ENCODE peak calls at places on chromosomes 11 and 22, in six cellular contexts. D is SK-N-SH; F is stimulated activated CD4-positive, alpha-beta T cell treated with anti-CD3 and anti-CD28 coated beads, TNF-alpha, amount 100 ng/mL, for 1 hour; V is body of pancreas; I is Calu3; Z is stimulated activated CD8-positive, alpha-beta memory T cell treated with anti-CD3 and anti-CD28 coated beads, Interleukin-12 subunit alpha, Interleukin-12 subunit beta, amount 100 ng/mL, for 4 hours. O is an unnamed sample.

GRCh38 chr11:130383363-130384168 is 44.8 kb downstream of the ADAMTS8 start:
- DNase-seq in D (no peak), F (no peak), V (no peak), I (peak; percentile 14), Z (no peak), O (no peak)

GRCh38 chr22:20781272-20781990 is 7.5 kb downstream of the SERPIND1 start:
- DNase-seq in D (no peak), F (no peak), V (no peak), I (no peak), Z (no peak), O (no peak)

GRCh38 chr22:20205964-20206708 is 55.3 kb upstream of the CCDC188 start:
- DNase-seq in D (no peak), F (peak; percentile 31), V (peak; percentile 71), I (peak; percentile 77), Z (peak; percentile 36), O (peak; percentile 78)

GRCh38 chr11:73243093-73243485 is 25.0 kb downstream of the P2RY2 start:
- DNase-seq in D (no peak), F (no peak), V (no peak), I (no peak), Z (no peak), O (no peak)

GRCh38 chr11:9736365-9736764 is 72.5 kb downstream of the SWAP70 start:
- DNase-seq in D (no peak), F (no peak), V (no peak), I (no peak), Z (no peak), O (no peak)

GRCh38 chr11:62614275-62614674 is 1.2 kb downstream of the ROM1 start:
- DNase-seq in D (no peak), F (no peak), V (no peak), I (peak; percentile 50), Z (no peak), O (no peak)

GRCh38 chr22:28903080-28903479 is 19.7 kb downstream of the ZNRF3 start:
- DNase-seq in D (no peak), F (no peak), V (no peak), I (no peak), Z (no peak), O (peak; percentile 53)

GRCh38 chr11:132780051-132780450 is 752.2 kb downstream of the OPCML start:
- DNase-seq in D (no peak), F (no peak), V (no peak), I (no peak), Z (no peak), O (no peak)

GRCh38 chr11:118206612-118207031 is 18.2 kb downstream of the JAML start:
- DNase-seq in D (no peak), F (no peak), V (no peak), I (no peak), Z (no peak), O (no peak)

GRCh38 chr11:2801711-2802388 is 83.7 kb downstream of the CDKN1C start:
- DNase-seq in D (no peak), F (no peak), V (no peak), I (no peak), Z (no peak), O (peak; percentile 18)

GRCh38 chr11:93166194-93166593 is 31.6 kb downstream of the SLC36A4 start:
- DNase-seq in D (no peak), F (no peak), V (no peak), I (no peak), Z (no peak), O (no peak)

GRCh38 chr11:47518212-47518959 is 34.5 kb downstream of the CELF1 start:
- DNase-seq in D (no peak), F (no peak), V (no peak), I (no peak), Z (no peak), O (no peak)

GRCh38 chr11:86802601-86803051 is 2.3 kb downstream of the PRSS23 start:
- DNase-seq in D (peak; percentile 43), F (no peak), V (peak; percentile 39), I (peak; percentile 25), Z (no peak), O (no peak)

GRCh38 chr11:99148352-99148751 is 127.6 kb downstream of the CNTN5 start:
- DNase-seq in D (no peak), F (no peak), V (no peak), I (no peak), Z (no peak), O (no peak)

GRCh38 chr22:19929586-19930302 is 11.8 kb upstream of the COMT start:
- DNase-seq in D (no peak), F (no peak), V (no peak), I (no peak), Z (no peak), O (no peak)

GRCh38 chr11:17286332-17286731 is 9.8 kb downstream of the NUCB2 start:
- DNase-seq in D (no peak), F (no peak), V (no peak), I (no peak), Z (no peak), O (no peak)

GRCh38 chr11:574632-575323 is 1.5 kb upstream of the PHRF1 start:
- DNase-seq in D (no peak), F (no peak), V (no peak), I (no peak), Z (no peak), O (no peak)

GRCh38 chr11:9802291-9802861 is 138.5 kb downstream of the SWAP70 start:
- DNase-seq in D (peak; percentile 14), F (no peak), V (no peak), I (no peak), Z (no peak), O (no peak)

GRCh38 chr11:9714540-9714939 is 50.7 kb downstream of the SWAP70 start:
- DNase-seq in D (no peak), F (no peak), V (no peak), I (no peak), Z (no peak), O (no peak)

GRCh38 chr11:35151896-35152295 is 12.9 kb downstream of the CD44 start:
- DNase-seq in D (no peak), F (no peak), V (no peak), I (no peak), Z (no peak), O (no peak)

GRCh38 chr11:127651175-127651887 is 650.8 kb upstream of the KIRREL3 start:
- DNase-seq in D (no peak), F (no peak), V (no peak), I (no peak), Z (no peak), O (no peak)

GRCh38 chr11:116352881-116353280 is 419.9 kb downstream of the BUD13 start:
- DNase-seq in D (no peak), F (no peak), V (peak; percentile 94), I (no peak), Z (no peak), O (no peak)

GRCh38 chr11:16587670-16588069 is 150.8 kb upstream of the C11orf58 start:
- DNase-seq in D (no peak), F (no peak), V (peak; percentile 33), I (no peak), Z (no peak), O (peak; percentile 62)

GRCh38 chr11:34840736-34841386 is 75.3 kb downstream of the APIP start:
- DNase-seq in D (peak; percentile 12), F (no peak), V (peak; percentile 62), I (peak; percentile 35), Z (no peak), O (no peak)

GRCh38 chr11:78420255-78420764 is 2.7 kb upstream of the GAB2 start:
- DNase-seq in D (peak; percentile 70), F (peak; percentile 9), V (peak; percentile 75), I (peak; percentile 69), Z (peak; percentile 8), O (peak; percentile 69)